ENCODE peak calls at places on chromosomes 2 and 18, in four cellular contexts. P, T, M and H are unnamed samples.

GRCh38 chr2:42089340-42089925 is 41.6 kb downstream of the PKDCC start:
- DNase-seq in P (no peak), T (no peak), M (peak; percentile 59), H (peak; percentile 72)

GRCh38 chr2:136052374-136053362 is 65.3 kb downstream of the CXCR4 start:
- DNase-seq in P (no peak), T (no peak), M (no peak), H (no peak)

GRCh38 chr2:237149425-237149824 is 63.7 kb downstream of the COPS8 start:
- DNase-seq in P (no peak), T (no peak), M (peak; percentile 60), H (no peak)

GRCh38 chr2:173959909-173960308 is 5.3 kb downstream of the SP3 start:
- DNase-seq in P (no peak), T (no peak), M (no peak), H (no peak)

GRCh38 chr2:171478345-171478744 is 43.9 kb upstream of the CYBRD1 start:
- DNase-seq in P (no peak), T (no peak), M (no peak), H (no peak)

GRCh38 chr18:68803371-68803770 is 5.5 kb downstream of the CCDC102B start:
- DNase-seq in P (no peak), T (peak; percentile 79), M (peak; percentile 62), H (no peak)

GRCh38 chr2:215635788-215636139 is 199.9 kb upstream of the FN1 start:
- DNase-seq in P (no peak), T (no peak), M (no peak), H (no peak)

GRCh38 chr18:58051765-58052460 is 7.9 kb downstream of the NEDD4L start:
- DNase-seq in P (peak; percentile 38), T (no peak), M (no peak), H (no peak)

GRCh38 chr2:187102381-187102780 is 253.4 kb upstream of the ZSWIM2 start:
- DNase-seq in P (no peak), T (no peak), M (no peak), H (no peak)

GRCh38 chr2:32697156-32697555 is 69.3 kb downstream of the TTC27 start:
- DNase-seq in P (no peak), T (no peak), M (peak; percentile 26), H (no peak)

GRCh38 chr18:35278969-35279368 is 11.1 kb downstream of the ZSCAN30 start:
- DNase-seq in P (no peak), T (no peak), M (no peak), H (no peak)

GRCh38 chr2:96969321-96969720 is 17.1 kb downstream of the FAM178B start:
- DNase-seq in P (no peak), T (no peak), M (no peak), H (no peak)

GRCh38 chr2:111178730-111179405 is 58.2 kb downstream of the BCL2L11 start:
- DNase-seq in P (no peak), T (no peak), M (no peak), H (peak; percentile 57)

GRCh38 chr18:39624934-39625333 is 2059.3 kb upstream of the CELF4 start:
- DNase-seq in P (no peak), T (no peak), M (peak; percentile 51), H (no peak)

GRCh38 chr2:39995005-39995732 is 216.1 kb upstream of the THUMPD2 start:
- DNase-seq in P (no peak), T (no peak), M (no peak), H (no peak)

GRCh38 chr2:104434363-104434792 is 419.5 kb upstream of the POU3F3 start:
- DNase-seq in P (peak; percentile 67), T (no peak), M (no peak), H (no peak)

GRCh38 chr2:231707625-231708049 is 688 bp upstream of the PTMA start:
- DNase-seq in P (no peak), T (no peak), M (no peak), H (no peak)

GRCh38 chr18:32200766-32201165 is 10.9 kb downstream of the MEP1B start:
- DNase-seq in P (peak; percentile 64), T (no peak), M (no peak), H (no peak)

GRCh38 chr2:7748717-7749415 is 831.7 kb downstream of the RNF144A start:
- DNase-seq in P (no peak), T (no peak), M (no peak), H (no peak)

GRCh38 chr18:59388817-59389216 is 29.8 kb upstream of the LMAN1 start:
- DNase-seq in P (peak; percentile 76), T (no peak), M (no peak), H (no peak)

GRCh38 chr2:239642406-239643004 is 241.7 kb upstream of the HDAC4 start:
- DNase-seq in P (no peak), T (no peak), M (no peak), H (no peak)

GRCh38 chr2:68776124-68776523 is 41.5 kb downstream of the ARHGAP25 start:
- DNase-seq in P (no peak), T (no peak), M (no peak), H (no peak)

GRCh38 chr2:63051795-63052333 is 1.2 kb downstream of the OTX1 start:
- DNase-seq in P (no peak), T (peak; percentile 62), M (no peak), H (no peak)

GRCh38 chr2:227460079-227460485 is 11.9 kb upstream of the AGFG1 start:
- DNase-seq in P (no peak), T (no peak), M (no peak), H (peak; percentile 45)

GRCh38 chr2:173119069-173119807 is 43.6 kb downstream of the MAP3K20 start:
- DNase-seq in P (peak; percentile 81), T (no peak), M (no peak), H (no peak)

GRCh38 chr2:237227190-237227988 is 141.7 kb downstream of the COPS8 start:
- DNase-seq in P (no peak), T (no peak), M (peak; percentile 60), H (peak; percentile 93)

GRCh38 chr2:8594731-8595427 is 87.0 kb upstream of the ID2 start:
- DNase-seq in P (no peak), T (no peak), M (no peak), H (no peak)

GRCh38 chr18:23968638-23969037 is 45.9 kb upstream of the TTC39C start:
- DNase-seq in P (no peak), T (no peak), M (no peak), H (no peak)

GRCh38 chr2:33835926-33836325 is 236.8 kb upstream of the FAM98A start:
- DNase-seq in P (no peak), T (no peak), M (no peak), H (no peak)